ENCODE peak calls at places on chromosomes 16 and 17, in seven cellular contexts. Q, H, T, S, C, M and J are unnamed samples.

GRCh38 chr16:66204761-66205160 is 161.7 kb upstream of the CDH5 start:
- DNase-seq in Q (no peak), H (no peak), T (no peak), S (no peak), C (peak), M (no peak), J (no peak)

GRCh38 chr16:81495321-81496234 is 51.0 kb downstream of the CMIP start:
- DNase-seq in Q (no peak), H (no peak), T (no peak), S (no peak), C (no peak), M (no peak), J (no peak)

GRCh38 chr17:42340691-42341127 is 47.5 kb downstream of the STAT3 start:
- DNase-seq in Q (no peak), H (no peak), T (no peak), S (no peak), C (no peak), M (no peak), J (no peak)

GRCh38 chr17:2438823-2439222 is 38.0 kb upstream of the MNT start:
- DNase-seq in Q (no peak), H (no peak), T (no peak), S (no peak), C (peak), M (no peak), J (no peak)

GRCh38 chr17:746181-746580 is 5.9 kb downstream of the GEMIN4 start:
- DNase-seq in Q (no peak), H (no peak), T (no peak), S (no peak), C (no peak), M (no peak), J (no peak)

GRCh38 chr17:41691031-41691777 is 2.5 kb downstream of the EIF1 start:
- DNase-seq in Q (no peak), H (no peak), T (no peak), S (no peak), C (no peak), M (no peak), J (no peak)

GRCh38 chr17:82396601-82397435 is 21.3 kb upstream of the HEXD start:
- DNase-seq in Q (no peak), H (no peak), T (no peak), S (no peak), C (peak), M (no peak), J (no peak)

GRCh38 chr17:4886830-4887229 is 12.5 kb upstream of the C17orf107 start:
- DNase-seq in Q (no peak), H (no peak), T (no peak), S (no peak), C (no peak), M (no peak), J (no peak)